ENCODE peak calls at places on chromosomes 2 and 18, in six cellular contexts. G is dorsolateral prefrontal cortex, S is H9, H is tibial nerve, X is mammary epithelial cell, N is sigmoid colon. P is an unnamed sample.

GRCh38 chr2:3108710-3109702 is 268.6 kb downstream of the EIPR1 start:
- DNase-seq in G (no peak), S (peak; percentile 20), H (no peak), X (no peak), N (peak; percentile 57), P (peak; percentile 46)

GRCh38 chr18:36181386-36181785 is 5.9 kb upstream of the MOCOS start:
- DNase-seq in G (no peak), S (no peak), H (no peak), X (no peak), N (no peak), P (no peak)

GRCh38 chr2:17104454-17104853 is 413.8 kb downstream of the RAD51AP2 start:
- DNase-seq in G (no peak), S (no peak), H (no peak), X (peak; percentile 15), N (no peak), P (no peak)

GRCh38 chr2:31729442-31730092 is 148.8 kb upstream of the SRD5A2 start:
- DNase-seq in G (no peak), S (peak; percentile 44), H (no peak), X (peak; percentile 66), N (no peak), P (no peak)

GRCh38 chr2:16045653-16046352 is 105.5 kb downstream of the MYCN start:
- DNase-seq in G (no peak), S (no peak), H (no peak), X (no peak), N (no peak), P (no peak)

GRCh38 chr18:36142751-36143150 is 13.1 kb downstream of the ELP2 start:
- DNase-seq in G (no peak), S (no peak), H (no peak), X (no peak), N (no peak), P (no peak)

GRCh38 chr2:188695953-188696352 is 278.2 kb upstream of the COL3A1 start:
- DNase-seq in G (no peak), S (no peak), H (no peak), X (peak; percentile 47), N (no peak), P (no peak)

GRCh38 chr2:105573490-105573889 is 171.2 kb upstream of the NCK2 start:
- DNase-seq in G (no peak), S (no peak), H (no peak), X (no peak), N (no peak), P (no peak)

GRCh38 chr2:222903234-222904220 is 42.7 kb downstream of the ACSL3 start:
- DNase-seq in G (no peak), S (no peak), H (peak; percentile 41), X (peak; percentile 37), N (no peak), P (no peak)

GRCh38 chr18:34801769-34802168 is 91.7 kb downstream of the DTNA start:
- DNase-seq in G (no peak), S (no peak), H (no peak), X (peak; percentile 71), N (no peak), P (no peak)
- H3K27ac ChIP-seq in G (peak overlapping the region; percentile 8), S (no peak overlapping the region), H (no peak overlapping the region), X (no peak overlapping the region), N (no peak overlapping the region), P (no peak overlapping the region)

GRCh38 chr2:54528311-54528945 is 72.3 kb downstream of the SPTBN1 start:
- DNase-seq in G (no peak), S (no peak), H (no peak), X (no peak), N (no peak), P (no peak)
- H3K27ac ChIP-seq in G (peak overlapping the region; percentile 11), S (no peak overlapping the region), H (no peak overlapping the region), X (no peak overlapping the region), N (no peak overlapping the region), P (no peak overlapping the region)

DNA sequence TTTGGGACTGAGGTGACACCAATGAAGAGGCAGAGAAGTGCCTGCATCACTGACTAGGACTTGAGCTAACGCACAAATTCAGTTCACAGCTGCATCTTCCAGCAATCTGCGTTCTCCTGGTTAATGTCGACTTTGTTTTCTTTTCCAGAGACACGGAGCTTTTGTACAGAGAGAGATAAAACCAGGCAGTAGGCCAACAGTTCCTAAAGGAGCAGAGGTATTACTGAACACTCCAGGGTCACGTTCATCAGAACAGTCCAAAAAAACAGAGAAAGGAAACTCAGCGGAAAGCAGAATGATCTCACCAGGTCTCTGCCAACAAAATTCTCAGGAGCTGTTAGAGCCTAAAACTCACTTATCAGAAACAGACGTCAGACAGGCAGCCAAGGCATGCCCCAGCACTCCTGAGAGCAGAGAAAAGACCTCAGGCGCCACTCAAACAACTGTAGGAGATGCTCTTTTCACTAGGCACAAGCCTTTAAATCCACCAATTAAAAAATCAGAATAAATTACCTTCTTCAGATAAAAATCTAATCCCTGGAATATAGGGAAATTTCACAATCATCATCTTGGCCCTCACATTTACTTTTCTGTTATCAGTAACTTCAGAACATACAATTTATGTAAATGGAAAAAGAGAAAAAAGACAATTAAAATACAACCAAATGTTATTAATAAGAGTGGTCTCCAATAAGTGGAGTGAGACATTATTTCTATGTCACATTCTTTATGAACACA is 95.9 kb upstream of the SPTBN1 start:
- DNase-seq in G (no peak), S (no peak), H (peak; percentile 43), X (no peak), N (peak; percentile 68), P (no peak)
- H3K27ac ChIP-seq in G (peak overlapping the region; percentile 64), S (no peak overlapping the region), H (no peak overlapping the region), X (no peak overlapping the region), N (peak overlapping the region; percentile 77), P (peak overlapping the region; percentile 27)

GRCh38 chr2:112168422-112169124 is 30.4 kb downstream of the FBLN7 start:
- DNase-seq in G (no peak), S (no peak), H (no peak), X (peak; percentile 31), N (no peak), P (no peak)
- H3K27ac ChIP-seq in G (no peak overlapping the region), S (no peak overlapping the region), H (no peak overlapping the region), X (no peak overlapping the region), N (no peak overlapping the region), P (no peak overlapping the region)

DNA sequence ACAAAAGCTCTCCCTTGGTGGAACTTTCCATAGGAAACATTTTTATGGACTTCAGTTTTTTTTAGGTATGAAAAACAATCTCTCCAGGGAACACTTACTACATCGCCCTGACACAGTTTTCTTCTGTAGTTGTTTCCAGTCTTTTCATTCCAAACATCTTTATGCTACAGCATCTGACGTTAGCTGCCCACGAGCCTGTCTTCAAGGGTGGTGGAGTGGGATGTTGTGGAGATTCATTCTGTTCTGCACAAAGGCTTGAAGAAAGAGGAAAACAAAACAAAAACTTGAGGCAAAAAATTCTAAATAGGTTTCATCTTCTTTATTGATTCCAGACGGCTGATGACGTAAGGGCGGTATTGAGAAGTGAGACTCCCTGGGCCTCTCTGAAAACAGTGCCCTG is 374.9 kb downstream of the RNF144A start:
- DNase-seq in G (no peak), S (no peak), H (no peak), X (no peak), N (no peak), P (no peak)
- H3K27ac ChIP-seq in G (no peak overlapping the region), S (no peak overlapping the region), H (no peak overlapping the region), X (no peak overlapping the region), N (no peak overlapping the region), P (no peak overlapping the region)

GRCh38 chr2:109195193-109196045 is 66.4 kb downstream of the SH3RF3 start:
- DNase-seq in G (no peak), S (peak; percentile 22), H (no peak), X (no peak), N (peak; percentile 35), P (peak; percentile 80)
- H3K27ac ChIP-seq in G (no peak overlapping the region), S (no peak overlapping the region), H (no peak overlapping the region), X (no peak overlapping the region), N (no peak overlapping the region), P (peak overlapping the region; percentile 81)